ENCODE peak calls at places on chromosomes 2 and 18, in five cellular contexts. J is GM12878, V is HCT116, A is HepG2, W is SK-N-SH. N is an unnamed sample.

GRCh38 chr18:27164905-27165304 is 20.2 kb downstream of the CHST9 start:
- DNase-seq in J (no peak), V (no peak), A (no peak), W (no peak), N (no peak)

GRCh38 chr2:6647028-6647427 is 218.7 kb downstream of the CMPK2 start:
- DNase-seq in J (no peak), V (no peak), A (no peak), W (no peak), N (no peak)

GRCh38 chr2:27860111-27860510 is 30.1 kb downstream of the RBKS start:
- DNase-seq in J (no peak), V (no peak), A (no peak), W (no peak), N (peak)

GRCh38 chr18:78699516-78699915 is 280.1 kb upstream of the SALL3 start:
- DNase-seq in J (no peak), V (no peak), A (no peak), W (no peak), N (no peak)

GRCh38 chr2:134846213-134846612 is 7.8 kb downstream of the ACMSD start:
- DNase-seq in J (no peak), V (no peak), A (no peak), W (no peak), N (no peak)

GRCh38 chr2:190367091-190367490 is 23.7 kb downstream of the INPP1 start:
- DNase-seq in J (no peak), V (no peak), A (no peak), W (peak), N (no peak)

GRCh38 chr2:42421601-42422252 is 60.7 kb upstream of the COX7A2L start:
- DNase-seq in J (no peak), V (no peak), A (no peak), W (no peak), N (no peak)

GRCh38 chr2:127664065-127664894 is 11.1 kb downstream of the LIMS2 start:
- DNase-seq in J (no peak), V (no peak), A (no peak), W (no peak), N (no peak)

GRCh38 chr2:44170337-44170736 is 1.7 kb downstream of the PPM1B start:
- DNase-seq in J (no peak), V (no peak), A (peak), W (no peak), N (no peak)

GRCh38 chr18:21051615-21052014 is 60.0 kb downstream of the ROCK1 start:
- DNase-seq in J (no peak), V (no peak), A (no peak), W (no peak), N (no peak)

GRCh38 chr18:21054252-21054821 is 57.3 kb downstream of the ROCK1 start:
- DNase-seq in J (no peak), V (no peak), A (no peak), W (no peak), N (no peak)

GRCh38 chr18:21052385-21052784 is 59.2 kb downstream of the ROCK1 start:
- DNase-seq in J (no peak), V (no peak), A (no peak), W (no peak), N (no peak)

GRCh38 chr18:21056545-21056944 is 55.1 kb downstream of the ROCK1 start:
- DNase-seq in J (no peak), V (no peak), A (no peak), W (no peak), N (no peak)

DNA sequence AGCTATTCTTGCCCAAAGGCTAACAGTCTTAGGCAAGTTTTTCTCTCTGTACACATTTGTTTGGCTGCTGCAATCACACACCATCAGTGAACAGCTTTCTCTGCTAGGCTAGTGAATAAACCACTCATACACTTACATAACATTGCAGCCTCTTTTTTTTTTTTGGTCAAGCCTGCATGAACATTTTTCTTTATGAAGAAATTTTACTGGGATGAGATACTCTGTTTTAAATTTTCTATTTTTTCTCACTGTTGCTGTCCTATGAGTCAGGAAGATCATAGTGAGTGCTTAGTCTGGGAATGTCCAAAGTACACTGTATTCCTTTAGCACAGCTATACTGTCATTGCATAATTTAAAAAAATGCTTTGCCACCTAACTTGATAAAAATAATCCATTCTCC is 58.5 kb downstream of the ROCK1 start:
- DNase-seq in J (no peak), V (no peak), A (peak), W (no peak), N (no peak)
- TF ChIP-seq SIN3A in J (no peak), V (no peak), A (no peak), W (no peak), N (no peak)

GRCh38 chr2:85584354-85584856 is at the start of gene VAMP5:
- DNase-seq in J (no peak), V (no peak), A (peak), W (peak), N (no peak)

GRCh38 chr2:85583667-85584353 is 421 bp upstream of the VAMP5 start:
- DNase-seq in J (no peak), V (no peak), A (peak), W (no peak), N (no peak)

GRCh38 chr2:85582467-85582866 is 1.8 kb upstream of the VAMP5 start:
- DNase-seq in J (no peak), V (no peak), A (no peak), W (no peak), N (no peak)

GRCh38 chr2:85585781-85586105 is 1.5 kb downstream of the VAMP5 start:
- DNase-seq in J (no peak), V (no peak), A (no peak), W (no peak), N (no peak)

DNA sequence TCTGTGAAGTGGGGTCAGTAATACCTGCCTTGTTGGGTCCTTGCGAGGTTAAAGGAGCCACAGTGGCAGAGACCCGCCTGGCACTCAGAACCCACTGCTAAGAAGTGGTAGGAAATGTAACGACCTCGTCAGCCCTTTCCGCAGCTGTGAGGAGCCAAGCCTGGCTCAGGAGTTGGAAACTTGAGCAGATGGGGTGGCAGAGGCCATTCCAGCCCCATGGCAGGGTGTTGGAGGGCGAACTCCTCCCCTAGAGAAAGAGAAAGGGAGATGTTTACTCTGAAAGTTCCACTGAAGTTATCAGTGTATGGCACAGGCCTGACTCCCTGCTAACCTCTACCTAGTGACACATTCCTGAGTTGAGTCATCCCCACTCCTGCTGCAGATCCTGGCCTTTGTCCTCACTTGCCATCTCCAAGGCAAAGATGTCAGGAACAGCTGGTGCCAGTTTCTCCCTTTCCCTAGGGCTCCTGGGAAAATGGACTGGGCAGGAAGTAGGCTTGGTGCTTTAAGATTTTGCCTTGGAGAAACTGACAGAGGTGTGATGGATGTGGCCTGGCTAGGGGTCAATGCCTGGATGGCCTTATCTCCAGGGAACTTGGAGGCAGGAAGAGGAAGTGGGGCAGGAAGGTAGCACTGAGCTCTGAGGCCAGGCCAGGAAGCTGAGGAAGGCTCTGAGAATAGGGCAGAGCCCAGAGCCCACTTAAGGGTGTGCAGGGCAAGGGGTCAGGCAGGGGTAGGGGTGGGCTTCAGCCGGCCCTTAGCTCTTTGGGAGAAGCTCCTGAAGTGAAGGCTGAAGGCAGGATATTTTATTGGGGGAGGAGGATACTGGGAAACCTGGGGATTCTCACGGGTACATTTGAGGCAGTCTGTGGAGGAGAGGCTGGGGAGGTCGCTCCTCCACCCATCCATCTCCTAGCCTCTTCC is 888 bp downstream of the VAMP5 start:
- DNase-seq in J (no peak), V (no peak), A (peak), W (peak), N (peak)
- TF ChIP-seq SIN3A in J (no peak), V (no peak), A (peak), W (no peak), N (no peak)

GRCh38 chr2:233800231-233800630 is 22.1 kb downstream of the MROH2A start:
- DNase-seq in J (no peak), V (no peak), A (no peak), W (no peak), N (no peak)

GRCh38 chr2:233799716-233800115 is 21.6 kb downstream of the MROH2A start:
- DNase-seq in J (no peak), V (no peak), A (no peak), W (no peak), N (no peak)

GRCh38 chr2:233798335-233799086 is 20.4 kb downstream of the MROH2A start:
- DNase-seq in J (no peak), V (no peak), A (no peak), W (no peak), N (no peak)

GRCh38 chr2:233801357-233802131 is 23.4 kb downstream of the MROH2A start:
- DNase-seq in J (no peak), V (no peak), A (no peak), W (no peak), N (no peak)

DNA sequence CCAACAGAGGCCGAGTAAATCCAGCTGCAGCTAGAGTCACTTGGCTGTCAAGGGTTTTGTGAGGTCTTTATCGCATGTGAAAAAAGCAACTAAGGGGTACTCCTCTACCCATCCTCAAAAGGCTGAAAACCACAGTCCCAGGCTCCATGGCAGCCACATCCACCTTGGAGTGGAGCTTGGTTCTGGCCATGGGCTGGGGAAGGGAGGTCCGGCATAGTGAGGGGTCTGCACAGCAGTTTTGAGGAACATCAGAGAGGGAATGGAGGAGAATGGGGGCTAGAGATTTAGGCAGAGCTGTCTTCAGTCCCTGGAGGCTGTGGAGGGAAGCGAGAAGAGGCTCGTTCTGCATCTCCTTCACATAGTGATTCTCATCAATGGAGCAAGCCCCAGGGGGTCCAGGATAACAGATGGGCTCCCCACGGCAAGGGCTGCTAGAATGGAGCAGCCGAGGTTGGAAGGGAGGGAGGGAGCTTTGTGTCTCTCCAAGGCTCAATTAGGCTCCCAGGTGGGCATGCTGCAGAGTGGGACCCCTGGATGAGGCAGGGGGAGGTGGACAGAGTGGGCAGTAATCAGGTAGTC is 21.0 kb downstream of the MROH2A start:
- DNase-seq in J (no peak), V (no peak), A (no peak), W (no peak), N (no peak)
- TF ChIP-seq SIN3A in J (no peak), V (no peak), A (no peak), W (no peak), N (no peak)

DNA sequence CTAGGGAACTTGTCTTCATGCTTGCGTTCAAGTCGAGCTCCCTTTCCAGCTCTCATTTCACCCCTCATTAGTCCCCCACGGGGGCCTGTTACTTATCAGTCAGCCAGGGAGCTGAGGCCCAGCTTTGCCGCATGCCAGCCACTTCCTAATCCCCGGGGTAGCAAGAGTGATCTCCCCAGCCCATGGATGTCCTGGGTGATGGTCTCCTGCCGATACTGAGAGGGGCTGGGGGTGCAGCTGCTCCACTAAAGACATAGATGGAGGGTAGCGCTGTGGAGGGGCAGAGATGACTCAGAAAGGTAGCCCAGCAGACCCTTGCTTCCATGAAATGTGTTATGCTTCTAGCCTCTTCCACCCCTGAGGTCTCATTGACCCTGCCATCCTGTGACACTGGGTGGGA is 314.0 kb upstream of the EPAS1 start:
- DNase-seq in J (no peak), V (no peak), A (no peak), W (no peak), N (no peak)
- TF ChIP-seq SIN3A in J (no peak), V (no peak), A (no peak), W (no peak), N (no peak)

GRCh38 chr2:160538115-160538514 is 44.5 kb upstream of the RBMS1 start:
- DNase-seq in J (no peak), V (no peak), A (no peak), W (no peak), N (no peak)
- TF ChIP-seq SIN3A in J (no peak), V (no peak), A (no peak), W (no peak), N (no peak)

GRCh38 chr2:238745997-238746396 is 101.9 kb upstream of the TWIST2 start:
- DNase-seq in J (no peak), V (no peak), A (no peak), W (no peak), N (no peak)

GRCh38 chr2:238742664-238743063 is 105.2 kb upstream of the TWIST2 start:
- DNase-seq in J (no peak), V (no peak), A (no peak), W (no peak), N (no peak)

GRCh38 chr2:238743243-238744068 is 104.4 kb upstream of the TWIST2 start:
- DNase-seq in J (no peak), V (no peak), A (no peak), W (no peak), N (no peak)

GRCh38 chr2:238747114-238747513 is 100.8 kb upstream of the TWIST2 start:
- DNase-seq in J (no peak), V (no peak), A (no peak), W (no peak), N (no peak)

DNA sequence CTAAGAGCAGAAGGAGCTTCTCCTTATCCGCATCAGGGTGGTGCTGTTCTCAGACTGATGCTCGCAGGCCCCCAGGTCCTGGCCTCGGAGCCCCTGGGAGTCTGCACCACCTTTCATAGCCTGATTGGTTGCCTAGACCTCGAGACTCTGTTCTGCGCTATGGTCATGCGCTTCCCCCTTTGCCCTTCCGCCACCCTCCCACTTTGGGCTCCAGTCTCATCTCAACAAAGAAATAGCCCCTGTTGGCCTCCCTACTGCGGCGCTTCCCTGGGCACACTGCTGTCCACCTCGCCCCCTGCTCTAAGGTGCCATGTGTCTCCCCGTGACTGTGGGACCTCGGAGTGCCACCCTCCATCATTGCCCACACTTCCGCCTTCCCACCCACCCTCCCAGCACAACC is 102.9 kb upstream of the TWIST2 start:
- DNase-seq in J (no peak), V (no peak), A (no peak), W (no peak), N (no peak)
- TF ChIP-seq SIN3A in J (no peak), V (no peak), A (no peak), W (no peak), N (no peak)

GRCh38 chr2:229407170-229407569 is 136.1 kb upstream of the PID1 start:
- DNase-seq in J (no peak), V (peak), A (peak), W (no peak), N (peak)
- TF ChIP-seq SIN3A in J (no peak), V (peak), A (no peak), W (no peak), N (no peak)

GRCh38 chr2:170817247-170817998 is 736 bp downstream of the GAD1 start:
- DNase-seq in J (no peak), V (no peak), A (no peak), W (peak), N (no peak)

GRCh38 chr2:170816499-170817246 is at the start of gene GAD1:
- DNase-seq in J (no peak), V (peak), A (peak), W (peak), N (no peak)

GRCh38 chr2:170815746-170816498 is 765 bp upstream of the GAD1 start:
- DNase-seq in J (no peak), V (peak), A (peak), W (peak), N (no peak)

GRCh38 chr2:170818294-170819104 is 1.8 kb downstream of the GAD1 start:
- DNase-seq in J (no peak), V (no peak), A (no peak), W (no peak), N (no peak)

DNA sequence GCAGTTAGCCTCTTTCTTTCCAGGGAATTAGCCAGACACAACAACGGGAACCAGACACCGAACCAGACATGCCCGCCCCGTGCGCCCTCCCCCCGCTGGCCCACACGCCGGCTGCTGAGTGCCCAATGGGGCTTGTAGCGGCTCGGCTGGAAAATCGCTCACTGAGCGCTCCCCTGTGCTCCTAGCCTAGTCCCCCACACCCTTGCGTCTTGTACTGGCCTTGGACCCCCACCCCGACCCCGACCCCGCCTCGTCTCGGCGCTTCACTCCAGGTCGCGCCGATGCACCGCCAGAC is 1.3 kb downstream of the GAD1 start:
- DNase-seq in J (no peak), V (no peak), A (no peak), W (peak), N (no peak)
- TF ChIP-seq SIN3A in J (no peak), V (no peak), A (no peak), W (no peak), N (no peak)

N was measured in Panc1.